ENCODE peak calls at places on chromosomes 3 and 15, in ten cellular contexts. E is GM20000; K is CD4-positive, alpha-beta T cell; Q is activated CD8-positive, alpha-beta memory T cell treated with anti-CD3 and anti-CD28 coated beads for 1 hour; Z is naive B cell; Y is activated CD8-positive, alpha-beta T cell treated with anti-CD3 and anti-CD28 coated beads, Interleukin-2, amount 10 ng/mL, durations not matched to agents 7 days and 5 days; P is activated effector memory CD4-positive, alpha-beta T cell treated with anti-CD3 and anti-CD28 coated beads, Interleukin-2, amount 50 U/mL, for 16 hours; X is A549; H is stimulated activated CD4-positive, alpha-beta T cell treated with anti-CD3 and anti-CD28 coated beads, Interleukin-2, amount 100 ng/mL, for 48 hours; R is AG08396. U is an unnamed sample.

GRCh38 chr15:65927545-65927944 is 58.3 kb downstream of the RAB11A start:
- DNase-seq in H (no peak), Q (no peak), E (no peak), R (no peak), X (peak; percentile 36), Y (no peak), P (no peak), Z (no peak), K (no peak), U (no peak)

GRCh38 chr3:129248286-129248979 is 973 bp upstream of the COPG1 start:
- DNase-seq in E (no peak), K (no peak), X (no peak), Z (no peak), H (no peak), Q (no peak), Y (no peak), R (no peak), P (no peak), U (no peak)

GRCh38 chr3:104279617-104280016 is 1087.1 kb upstream of the ALCAM start:
- DNase-seq in Q (no peak), K (no peak), Y (no peak), P (no peak), Z (no peak), X (no peak), H (no peak), E (no peak), R (peak; percentile 7), U (no peak)

GRCh38 chr15:45732544-45733130 is 97.8 kb downstream of the SQOR start:
- DNase-seq in R (no peak), E (no peak), K (no peak), H (no peak), Z (no peak), P (no peak), Q (no peak), Y (no peak), X (no peak), U (no peak)

GRCh38 chr3:24683511-24684384 is 189.1 kb upstream of the THRB start:
- DNase-seq in R (peak; percentile 48), X (peak; percentile 67), K (no peak), P (no peak), H (no peak), Y (peak; percentile 23), E (no peak), Q (no peak), Z (peak; percentile 7), U (no peak)

GRCh38 chr15:33587773-33588172 is 277.0 kb downstream of the RYR3 start:
- DNase-seq in K (no peak), Z (no peak), Q (no peak), X (peak; percentile 12), R (no peak), Y (no peak), P (no peak), E (no peak), H (no peak), U (no peak)

GRCh38 chr3:112568642-112569041 is 6.8 kb downstream of the SLC35A5 start:
- DNase-seq in X (no peak), Q (no peak), Z (no peak), R (peak; percentile 14), P (no peak), E (no peak), Y (no peak), K (no peak), H (no peak), U (no peak)

GRCh38 chr15:37819191-37819590 is 115.2 kb upstream of the TMCO5A start:
- DNase-seq in E (no peak), Q (no peak), X (no peak), R (peak; percentile 18), P (no peak), Z (no peak), K (no peak), H (no peak), Y (no peak), U (no peak)

GRCh38 chr3:197475514-197475913 is 80.3 kb downstream of the BDH1 start:
- DNase-seq in Z (no peak), K (no peak), E (no peak), P (no peak), X (no peak), Y (no peak), H (no peak), R (no peak), Q (no peak), U (no peak)

GRCh38 chr15:77226652-77227051 is 155.7 kb upstream of the TSPAN3 start:
- DNase-seq in Z (no peak), H (no peak), K (no peak), Q (no peak), E (no peak), P (no peak), R (no peak), Y (no peak), X (no peak), U (no peak)

GRCh38 chr3:74639681-74640080 is 25.2 kb upstream of the CNTN3 start:
- DNase-seq in Z (no peak), K (no peak), P (no peak), E (no peak), R (no peak), H (no peak), Y (no peak), Q (no peak), X (no peak), U (no peak)

GRCh38 chr15:79035111-79035601 is 55.4 kb downstream of the RASGRF1 start:
- DNase-seq in R (peak; percentile 31), E (peak; percentile 26), Z (no peak), H (no peak), P (no peak), K (no peak), Q (no peak), X (no peak), Y (no peak), U (no peak)

GRCh38 chr3:139520028-139520737 is 19.4 kb downstream of the RBP1 start:
- DNase-seq in Z (no peak), Q (no peak), X (peak; percentile 52), E (peak; percentile 33), K (no peak), R (no peak), Y (no peak), H (peak; percentile 6), P (no peak), U (no peak)

GRCh38 chr15:71970435-71970834 is 147.5 kb downstream of the MYO9A start:
- DNase-seq in X (no peak), Y (no peak), Z (no peak), K (no peak), E (no peak), Q (no peak), R (no peak), P (no peak), H (no peak), U (no peak)

GRCh38 chr3:129326591-129326990 is 47.9 kb downstream of the HMCES start:
- DNase-seq in P (no peak), X (no peak), H (no peak), R (no peak), K (no peak), Y (no peak), Q (no peak), E (no peak), Z (no peak), U (no peak)

GRCh38 chr15:91853501-91853967 is at the start of gene SLCO3A1:
- DNase-seq in Y (peak; percentile 76), R (peak; percentile 87), X (peak; percentile 65), E (no peak), K (peak; percentile 56), P (peak; percentile 91), H (peak; percentile 45), Q (peak; percentile 63), Z (no peak), U (no peak)

GRCh38 chr3:48301814-48302194 is 31.7 kb downstream of the SPINK8 start:
- DNase-seq in E (peak; percentile 24), Q (no peak), Y (no peak), R (peak; percentile 50), P (no peak), Z (no peak), K (no peak), X (peak; percentile 45), H (peak; percentile 20), U (no peak)

GRCh38 chr3:132038198-132038825 is 3.5 kb upstream of the CPNE4 start:
- DNase-seq in Z (no peak), H (no peak), P (no peak), Q (no peak), E (peak; percentile 38), X (peak; percentile 48), Y (no peak), R (peak; percentile 37), K (no peak), U (no peak)

GRCh38 chr3:38636464-38636863 is 13.0 kb downstream of the SCN5A start:
- DNase-seq in Z (no peak), Q (no peak), E (no peak), H (no peak), K (no peak), X (no peak), P (no peak), Y (no peak), R (no peak), U (no peak)

GRCh38 chr3:148999806-149000205 is 8.5 kb downstream of the GYG1 start:
- DNase-seq in H (no peak), P (no peak), Z (no peak), Q (no peak), K (no peak), Y (no peak), E (peak; percentile 35), R (peak; percentile 23), X (no peak), U (no peak)

GRCh38 chr15:73809728-73810501 is 56.8 kb upstream of the INSYN1 start:
- DNase-seq in Q (no peak), Z (no peak), E (no peak), P (no peak), H (no peak), K (no peak), X (peak; percentile 21), Y (no peak), R (no peak), U (no peak)

GRCh38 chr15:90213818-90214204 is 12.7 kb downstream of the SEMA4B start:
- DNase-seq in Q (no peak), E (no peak), K (no peak), H (no peak), Y (no peak), P (no peak), X (no peak), Z (peak; percentile 84), R (no peak), U (no peak)

GRCh38 chr3:190481779-190482178 is 32.1 kb upstream of the TMEM207 start:
- DNase-seq in Y (no peak), Q (no peak), X (no peak), P (no peak), Z (no peak), R (no peak), H (no peak), K (no peak), E (no peak), U (no peak)

GRCh38 chr3:179016979-179017670 is 54.5 kb downstream of the ZMAT3 start:
- DNase-seq in Y (no peak), P (no peak), R (no peak), K (no peak), X (no peak), E (no peak), H (no peak), Q (no peak), Z (peak; percentile 63), U (no peak)

GRCh38 chr15:95860406-95860805 is 470.1 kb upstream of the NR2F2 start:
- DNase-seq in P (no peak), X (no peak), Z (no peak), E (no peak), H (no peak), Q (no peak), R (no peak), Y (no peak), K (no peak), U (no peak)

GRCh38 chr3:188320757-188321156 is 166.8 kb downstream of the LPP start:
- DNase-seq in H (no peak), X (no peak), K (no peak), E (no peak), P (no peak), Z (no peak), Y (no peak), Q (no peak), R (peak; percentile 36), U (no peak)

GRCh38 chr3:152257246-152258074 is 11.3 kb upstream of the MBNL1 start:
- DNase-seq in Z (peak; percentile 56), P (no peak), E (peak; percentile 48), K (no peak), H (no peak), R (peak; percentile 11), Q (no peak), X (no peak), Y (no peak), U (no peak)

GRCh38 chr15:38994310-38994709 is 429.7 kb upstream of the RASGRP1 start:
- DNase-seq in E (no peak), H (no peak), R (no peak), Y (no peak), Z (no peak), P (no peak), Q (no peak), K (no peak), X (no peak), U (no peak)

U was measured in cerebellar nuclear complex.